ENCODE peak calls at places on chromosomes 7 and 10, in nine cellular contexts. L is iPS-NIHi11; N is stimulated activated CD8-positive, alpha-beta memory T cell treated with anti-CD3 and anti-CD28 coated beads, Interleukin-4, amount 100 ng/mL, for 1 hour; P is K562; Q is foreskin fibroblast; C is GM04504; A is CD8-positive, alpha-beta T cell; F is B cell; M is endothelial cell. R is an unnamed sample.

GRCh38 chr7:36677769-36678435 is 46.4 kb downstream of the AOAH start:
- DNase-seq in F (no peak), C (no peak), A (no peak), N (no peak), M (no peak), L (no peak), P (no peak), Q (no peak), R (no peak)

GRCh38 chr10:51800725-51801455 is 101.5 kb upstream of the CSTF2T start:
- DNase-seq in N (no peak), P (no peak), Q (peak; percentile 75), A (no peak), M (no peak), L (no peak), C (peak; percentile 44), F (no peak), R (no peak)

GRCh38 chr7:130409067-130409721 is 28.9 kb downstream of the CPA1 start:
- DNase-seq in A (no peak), Q (no peak), L (no peak), F (no peak), P (no peak), N (no peak), C (no peak), M (no peak), R (peak; percentile 57)

GRCh38 chr10:112842832-112843360 is 107.2 kb upstream of the TCF7L2 start:
- DNase-seq in L (no peak), Q (peak; percentile 20), A (no peak), N (no peak), P (peak; percentile 18), M (no peak), C (no peak), F (no peak), R (peak; percentile 77)

GRCh38 chr10:47371629-47372485 is 12.2 kb downstream of the ZNF488 start:
- DNase-seq in A (no peak), C (no peak), Q (no peak), L (peak; percentile 25), P (no peak), M (peak; percentile 1), F (peak; percentile 13), N (no peak), R (no peak)

GRCh38 chr10:93916257-93917063 is 22.7 kb downstream of the SLC35G1 start:
- DNase-seq in P (no peak), C (no peak), A (no peak), L (peak; percentile 33), F (no peak), N (no peak), M (no peak), Q (peak; percentile 54), R (peak; percentile 56)

GRCh38 chr7:76074972-76075370 is 27.1 kb downstream of the MDH2 start:
- DNase-seq in L (no peak), A (no peak), Q (peak; percentile 54), P (no peak), C (no peak), M (no peak), F (no peak), N (no peak), R (peak; percentile 45)

GRCh38 chr10:91799580-91799975 is 1.4 kb downstream of the TNKS2 start:
- DNase-seq in Q (peak; percentile 17), F (no peak), P (no peak), M (no peak), C (no peak), N (no peak), L (no peak), A (no peak), R (peak; percentile 28)

R was measured in mesenchymal stem cell.